ENCODE peak calls at places on chromosomes 3 and 15, in four cellular contexts. E is A549, T is K562, M is GM12878. Y is an unnamed sample.

GRCh38 chr3:196942915-196943277 is 568 bp upstream of the NCBP2 start:
- DNase-seq in T (peak), M (no peak), E (no peak), Y (no peak)

GRCh38 chr15:59260090-59260489 is 53.4 kb downstream of the LDHAL6B start:
- DNase-seq in T (no peak), M (no peak), E (no peak), Y (no peak)

GRCh38 chr15:42772126-42772525 is 35.2 kb upstream of the CDAN1 start:
- DNase-seq in T (no peak), E (no peak), M (no peak), Y (no peak)

GRCh38 chr15:78037328-78037727 is 40.2 kb downstream of the TBC1D2B start:
- DNase-seq in E (no peak), T (no peak), M (no peak), Y (no peak)

GRCh38 chr3:48561045-48561736 is 2.4 kb downstream of the UCN2 start:
- DNase-seq in M (no peak), T (peak), E (no peak), Y (peak)

GRCh38 chr3:46971742-46972141 is 4.8 kb downstream of the CCDC12 start:
- DNase-seq in T (no peak), M (no peak), E (no peak), Y (no peak)

GRCh38 chr3:52593103-52593502 is 56.7 kb downstream of the UQCC5 start:
- DNase-seq in T (no peak), E (no peak), M (no peak), Y (no peak)

GRCh38 chr3:13141991-13142412 is 68.8 kb upstream of the IQSEC1 start:
- DNase-seq in T (peak), M (no peak), E (no peak), Y (peak)

GRCh38 chr15:89442671-89443307 is 53.6 kb downstream of the RHCG start:
- DNase-seq in M (no peak), E (peak), T (peak), Y (peak)

DNA sequence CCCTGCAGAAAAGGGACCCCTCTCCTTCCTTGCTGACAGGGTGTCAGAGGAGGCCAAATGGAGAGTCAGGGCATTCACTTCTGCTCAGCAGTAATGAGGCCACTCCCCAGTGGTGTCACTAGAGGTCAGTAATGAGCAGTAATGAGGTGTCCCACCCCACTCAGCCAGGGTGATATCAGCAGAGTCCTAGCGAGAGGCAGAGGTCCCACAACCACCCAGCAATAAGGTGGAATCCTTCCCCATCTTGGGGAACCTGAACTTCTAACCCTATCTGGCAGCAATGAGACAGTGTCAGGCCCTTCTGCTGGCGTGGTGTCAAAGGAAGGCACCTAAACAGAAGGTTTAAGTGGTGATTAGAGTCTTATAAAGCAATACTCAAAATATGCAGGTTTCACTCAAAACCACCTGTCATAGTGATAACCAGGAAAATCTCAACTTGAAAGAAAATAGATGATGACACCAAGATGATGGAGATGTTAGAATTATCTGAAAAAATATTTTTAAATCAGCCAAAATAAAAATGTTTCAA is 12.9 kb downstream of the OCA2 start:
- DNase-seq in M (peak), T (peak), E (peak), Y (peak)
- TF ChIP-seq RCOR1 in M (no peak), T (peak), E (no peak), Y (no peak)

GRCh38 chr15:40233727-40234577 is 4.9 kb upstream of the PAK6 start:
- DNase-seq in T (no peak), E (no peak), M (no peak), Y (no peak)
- TF ChIP-seq RCOR1 in T (no peak), E (no peak), M (no peak), Y (no peak)

GRCh38 chr3:132543016-132543739 is 53.9 kb upstream of the ACKR4 start:
- DNase-seq in M (peak), E (peak), T (no peak), Y (peak)
- TF ChIP-seq RCOR1 in M (no peak), E (no peak), T (no peak), Y (no peak)

GRCh38 chr15:73849641-73850040 is 23.7 kb upstream of the TBC1D21 start:
- DNase-seq in E (no peak), T (no peak), M (no peak), Y (no peak)

GRCh38 chr15:73854265-73854664 is 19.1 kb upstream of the TBC1D21 start:
- DNase-seq in M (no peak), T (no peak), E (no peak), Y (no peak)

GRCh38 chr15:73850228-73850627 is 23.1 kb upstream of the TBC1D21 start:
- DNase-seq in E (no peak), M (no peak), T (no peak), Y (no peak)

GRCh38 chr15:73852507-73852906 is 20.9 kb upstream of the TBC1D21 start:
- DNase-seq in T (no peak), M (no peak), E (no peak), Y (no peak)

DNA sequence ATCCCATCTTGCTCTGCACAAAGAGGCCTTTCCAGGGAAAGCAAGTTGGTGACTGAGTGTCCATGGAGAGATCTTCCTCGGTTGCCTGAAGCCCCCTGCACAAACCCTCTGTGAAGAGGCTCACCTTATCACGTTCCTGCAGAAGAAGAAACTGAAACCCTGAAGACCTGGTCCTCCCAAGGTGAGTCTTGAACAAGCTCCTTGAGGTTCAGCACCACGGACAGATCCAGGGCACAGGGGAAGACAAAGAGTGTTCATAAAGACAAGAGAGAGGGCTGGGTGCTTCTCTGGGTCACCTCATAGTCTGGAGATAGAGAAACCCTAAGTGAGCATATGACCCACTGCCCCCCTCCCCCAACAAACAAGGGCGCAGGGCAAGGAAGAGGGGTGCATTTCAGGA is 21.7 kb upstream of the TBC1D21 start:
- DNase-seq in M (no peak), E (peak), T (peak), Y (peak)
- TF ChIP-seq RCOR1 in M (no peak), E (no peak), T (no peak), Y (peak)